ENCODE peak calls at places on chromosomes 5 and 9, in seven cellular contexts. J, H, K, C, M, Y and E are unnamed samples.

GRCh38 chr5:72079288-72079687 is 28.0 kb upstream of the MAP1B start:
- DNase-seq in M (peak), Y (no peak), H (no peak), C (no peak), J (no peak), K (no peak), E (no peak)

GRCh38 chr5:154642499-154643245 is 112.5 kb upstream of the LARP1 start:
- DNase-seq in H (no peak), C (no peak), J (no peak), M (peak), Y (no peak), K (no peak), E (no peak)

GRCh38 chr9:114366334-114367128 is 21.3 kb downstream of the AKNA start:
- DNase-seq in M (no peak), H (no peak), K (no peak), J (no peak), Y (no peak), C (no peak), E (no peak)

GRCh38 chr9:38280251-38280800 is 112.2 kb upstream of the ALDH1B1 start:
- DNase-seq in K (peak), C (no peak), M (no peak), Y (no peak), H (no peak), J (no peak), E (peak)

GRCh38 chr9:27053369-27054057 is 48.0 kb upstream of the LRRC19 start:
- DNase-seq in C (no peak), H (no peak), M (no peak), J (no peak), K (no peak), Y (no peak), E (no peak)

GRCh38 chr9:97747201-97747965 is 50.2 kb upstream of the XPA start:
- DNase-seq in J (no peak), K (peak), M (no peak), Y (no peak), C (no peak), H (no peak), E (peak)

GRCh38 chr5:6466975-6467567 is 18.4 kb downstream of the UBE2QL1 start:
- DNase-seq in C (no peak), M (no peak), Y (no peak), H (no peak), K (peak), J (no peak), E (peak)

GRCh38 chr5:107112207-107112606 is 558.5 kb downstream of the EFNA5 start:
- DNase-seq in Y (no peak), C (no peak), K (no peak), M (no peak), H (no peak), J (peak), E (no peak)

GRCh38 chr5:138353550-138353893 is 1.0 kb downstream of the KDM3B start:
- DNase-seq in H (no peak), J (no peak), Y (no peak), K (no peak), M (no peak), C (no peak), E (no peak)

GRCh38 chr9:137114220-137114612 is 317 bp downstream of the DPP7 start:
- DNase-seq in H (no peak), J (no peak), M (no peak), Y (no peak), C (no peak), K (no peak), E (no peak)